ENCODE peak calls at places on chromosomes 1 and 21, in eight cellular contexts. One of them, this sample, is unnamed.

GRCh38 chr1:117003253-117003875 is 1.8 kb downstream of the CD101 start:
- DNase-seq in ELF-1: peak
- DNase-seq in GDM1: peak
- DNase-seq in stimulated activated CD4-positive, alpha-beta T cell treated with anti-CD3 and anti-CD28 coated beads, TNF-alpha, amount 100 ng/mL, for 1 hour: no peak
- DNase-seq in glutamatergic neuron: no peak
- DNase-seq in activated CD8-positive, alpha-beta memory T cell treated with anti-CD3 and anti-CD28 coated beads for 24 hours: no peak
- DNase-seq in CD8-positive, alpha-beta memory T cell: no peak
- DNase-seq in T-cell: no peak
- DNase-seq in this sample: no peak

GRCh38 chr1:233326995-233327937 is at the start of gene MAP3K21:
- DNase-seq in ELF-1: peak
- DNase-seq in activated CD8-positive, alpha-beta memory T cell treated with anti-CD3 and anti-CD28 coated beads for 24 hours: peak
- DNase-seq in GDM1: peak
- DNase-seq in T-cell: peak
- DNase-seq in CD8-positive, alpha-beta memory T cell: peak
- DNase-seq in glutamatergic neuron: peak
- DNase-seq in stimulated activated CD4-positive, alpha-beta T cell treated with anti-CD3 and anti-CD28 coated beads, TNF-alpha, amount 100 ng/mL, for 1 hour: peak
- DNase-seq in this sample: peak

GRCh38 chr21:33937931-33938339 is 22.3 kb upstream of the ATP5PO start:
- DNase-seq in T-cell: peak
- DNase-seq in GDM1: no peak
- DNase-seq in activated CD8-positive, alpha-beta memory T cell treated with anti-CD3 and anti-CD28 coated beads for 24 hours: peak
- DNase-seq in CD8-positive, alpha-beta memory T cell: no peak
- DNase-seq in ELF-1: no peak
- DNase-seq in stimulated activated CD4-positive, alpha-beta T cell treated with anti-CD3 and anti-CD28 coated beads, TNF-alpha, amount 100 ng/mL, for 1 hour: no peak
- DNase-seq in glutamatergic neuron: no peak
- DNase-seq in this sample: peak

GRCh38 chr1:117389284-117389683 is 22.0 kb downstream of the MAN1A2 start:
- DNase-seq in ELF-1: no peak
- DNase-seq in CD8-positive, alpha-beta memory T cell: no peak
- DNase-seq in stimulated activated CD4-positive, alpha-beta T cell treated with anti-CD3 and anti-CD28 coated beads, TNF-alpha, amount 100 ng/mL, for 1 hour: no peak
- DNase-seq in glutamatergic neuron: peak
- DNase-seq in T-cell: no peak
- DNase-seq in activated CD8-positive, alpha-beta memory T cell treated with anti-CD3 and anti-CD28 coated beads for 24 hours: no peak
- DNase-seq in GDM1: no peak
- DNase-seq in this sample: no peak

GRCh38 chr1:160309183-160309535 is 24.2 kb upstream of the PEX19 start:
- DNase-seq in GDM1: no peak
- DNase-seq in T-cell: no peak
- DNase-seq in activated CD8-positive, alpha-beta memory T cell treated with anti-CD3 and anti-CD28 coated beads for 24 hours: no peak
- DNase-seq in ELF-1: no peak
- DNase-seq in CD8-positive, alpha-beta memory T cell: no peak
- DNase-seq in stimulated activated CD4-positive, alpha-beta T cell treated with anti-CD3 and anti-CD28 coated beads, TNF-alpha, amount 100 ng/mL, for 1 hour: no peak
- DNase-seq in glutamatergic neuron: no peak
- DNase-seq in this sample: no peak

GRCh38 chr1:200739499-200740290 is 1.0 kb downstream of the CAMSAP2 start:
- DNase-seq in glutamatergic neuron: no peak
- DNase-seq in activated CD8-positive, alpha-beta memory T cell treated with anti-CD3 and anti-CD28 coated beads for 24 hours: no peak
- DNase-seq in stimulated activated CD4-positive, alpha-beta T cell treated with anti-CD3 and anti-CD28 coated beads, TNF-alpha, amount 100 ng/mL, for 1 hour: no peak
- DNase-seq in T-cell: no peak
- DNase-seq in GDM1: no peak
- DNase-seq in CD8-positive, alpha-beta memory T cell: no peak
- DNase-seq in ELF-1: peak
- DNase-seq in this sample: no peak

GRCh38 chr1:221419513-221420088 is 322.3 kb downstream of the DUSP10 start:
- DNase-seq in GDM1: no peak
- DNase-seq in stimulated activated CD4-positive, alpha-beta T cell treated with anti-CD3 and anti-CD28 coated beads, TNF-alpha, amount 100 ng/mL, for 1 hour: no peak
- DNase-seq in activated CD8-positive, alpha-beta memory T cell treated with anti-CD3 and anti-CD28 coated beads for 24 hours: no peak
- DNase-seq in T-cell: no peak
- DNase-seq in glutamatergic neuron: no peak
- DNase-seq in CD8-positive, alpha-beta memory T cell: no peak
- DNase-seq in ELF-1: no peak
- DNase-seq in this sample: no peak

GRCh38 chr1:208524920-208525319 is 280.7 kb upstream of the PLXNA2 start:
- DNase-seq in ELF-1: no peak
- DNase-seq in activated CD8-positive, alpha-beta memory T cell treated with anti-CD3 and anti-CD28 coated beads for 24 hours: no peak
- DNase-seq in glutamatergic neuron: no peak
- DNase-seq in stimulated activated CD4-positive, alpha-beta T cell treated with anti-CD3 and anti-CD28 coated beads, TNF-alpha, amount 100 ng/mL, for 1 hour: no peak
- DNase-seq in CD8-positive, alpha-beta memory T cell: no peak
- DNase-seq in GDM1: no peak
- DNase-seq in T-cell: no peak
- DNase-seq in this sample: no peak

GRCh38 chr1:161981735-161982525 is 41.7 kb downstream of the OLFML2B start:
- DNase-seq in T-cell: no peak
- DNase-seq in activated CD8-positive, alpha-beta memory T cell treated with anti-CD3 and anti-CD28 coated beads for 24 hours: no peak
- DNase-seq in ELF-1: no peak
- DNase-seq in CD8-positive, alpha-beta memory T cell: no peak
- DNase-seq in glutamatergic neuron: no peak
- DNase-seq in stimulated activated CD4-positive, alpha-beta T cell treated with anti-CD3 and anti-CD28 coated beads, TNF-alpha, amount 100 ng/mL, for 1 hour: no peak
- DNase-seq in GDM1: no peak
- DNase-seq in this sample: no peak

GRCh38 chr1:238951809-238952208 is 434.6 kb upstream of the CHRM3 start:
- DNase-seq in GDM1: no peak
- DNase-seq in ELF-1: no peak
- DNase-seq in CD8-positive, alpha-beta memory T cell: no peak
- DNase-seq in glutamatergic neuron: peak
- DNase-seq in activated CD8-positive, alpha-beta memory T cell treated with anti-CD3 and anti-CD28 coated beads for 24 hours: no peak
- DNase-seq in stimulated activated CD4-positive, alpha-beta T cell treated with anti-CD3 and anti-CD28 coated beads, TNF-alpha, amount 100 ng/mL, for 1 hour: no peak
- DNase-seq in T-cell: no peak
- DNase-seq in this sample: no peak

GRCh38 chr1:219123041-219123440 is 50.6 kb upstream of the LYPLAL1 start:
- DNase-seq in glutamatergic neuron: no peak
- DNase-seq in stimulated activated CD4-positive, alpha-beta T cell treated with anti-CD3 and anti-CD28 coated beads, TNF-alpha, amount 100 ng/mL, for 1 hour: no peak
- DNase-seq in CD8-positive, alpha-beta memory T cell: no peak
- DNase-seq in ELF-1: no peak
- DNase-seq in GDM1: no peak
- DNase-seq in T-cell: no peak
- DNase-seq in activated CD8-positive, alpha-beta memory T cell treated with anti-CD3 and anti-CD28 coated beads for 24 hours: no peak
- DNase-seq in this sample: no peak

GRCh38 chr1:232247669-232248068 is 382.3 kb downstream of the SIPA1L2 start:
- DNase-seq in ELF-1: no peak
- DNase-seq in activated CD8-positive, alpha-beta memory T cell treated with anti-CD3 and anti-CD28 coated beads for 24 hours: no peak
- DNase-seq in GDM1: no peak
- DNase-seq in CD8-positive, alpha-beta memory T cell: no peak
- DNase-seq in stimulated activated CD4-positive, alpha-beta T cell treated with anti-CD3 and anti-CD28 coated beads, TNF-alpha, amount 100 ng/mL, for 1 hour: no peak
- DNase-seq in T-cell: no peak
- DNase-seq in glutamatergic neuron: no peak
- DNase-seq in this sample: no peak

GRCh38 chr21:36512971-36513370 is 33.0 kb upstream of the CLDN14 start:
- DNase-seq in ELF-1: no peak
- DNase-seq in activated CD8-positive, alpha-beta memory T cell treated with anti-CD3 and anti-CD28 coated beads for 24 hours: no peak
- DNase-seq in CD8-positive, alpha-beta memory T cell: no peak
- DNase-seq in GDM1: no peak
- DNase-seq in stimulated activated CD4-positive, alpha-beta T cell treated with anti-CD3 and anti-CD28 coated beads, TNF-alpha, amount 100 ng/mL, for 1 hour: no peak
- DNase-seq in glutamatergic neuron: no peak
- DNase-seq in T-cell: no peak
- DNase-seq in this sample: no peak